ENCODE peak calls at places on chromosomes 5 and 9, in ten cellular contexts. One of them, this sample, is unnamed.

GRCh38 chr9:89635816-89636215 is 31.0 kb downstream of the GADD45G start:
- DNase-seq in lower leg skin: no peak
- DNase-seq in stimulated activated CD8-positive, alpha-beta memory T cell treated with anti-CD3 and anti-CD28 coated beads, Interleukin-15, amount 100 ng/mL, for 24 hours: no peak
- DNase-seq in activated naive CD4-positive, alpha-beta T cell treated with Interleukin-2 at 50 U/mL for 16 hours: no peak
- DNase-seq in body of pancreas: peak
- DNase-seq in upper lobe of right lung: no peak
- DNase-seq in GM19239: no peak
- DNase-seq in NCI-H1417 treated with DMSO at 0.1 percent for 48 hours: no peak
- DNase-seq in T-helper 9 cell: no peak
- DNase-seq in stimulated activated naive B cell treated with anti-CD40 and anti-IgM and Interleukin-4, amounts not matched to agents 10 μg/mL and 1 μg/mL and 100 μg/mL, for 72 hours: no peak
- DNase-seq in this sample: no peak

GRCh38 chr5:92652735-92653134 is 928.3 kb downstream of the NR2F1-AS1 start:
- DNase-seq in activated naive CD4-positive, alpha-beta T cell treated with Interleukin-2 at 50 U/mL for 16 hours: no peak
- DNase-seq in lower leg skin: no peak
- DNase-seq in stimulated activated naive B cell treated with anti-CD40 and anti-IgM and Interleukin-4, amounts not matched to agents 10 μg/mL and 1 μg/mL and 100 μg/mL, for 72 hours: no peak
- DNase-seq in T-helper 9 cell: no peak
- DNase-seq in upper lobe of right lung: no peak
- DNase-seq in stimulated activated CD8-positive, alpha-beta memory T cell treated with anti-CD3 and anti-CD28 coated beads, Interleukin-15, amount 100 ng/mL, for 24 hours: no peak
- DNase-seq in GM19239: no peak
- DNase-seq in NCI-H1417 treated with DMSO at 0.1 percent for 48 hours: no peak
- DNase-seq in body of pancreas: no peak
- DNase-seq in this sample: no peak

GRCh38 chr5:1008451-1009358 is at the start of gene NKD2:
- DNase-seq in T-helper 9 cell: peak
- DNase-seq in upper lobe of right lung: peak
- DNase-seq in GM19239: peak
- DNase-seq in stimulated activated naive B cell treated with anti-CD40 and anti-IgM and Interleukin-4, amounts not matched to agents 10 μg/mL and 1 μg/mL and 100 μg/mL, for 72 hours: peak
- DNase-seq in stimulated activated CD8-positive, alpha-beta memory T cell treated with anti-CD3 and anti-CD28 coated beads, Interleukin-15, amount 100 ng/mL, for 24 hours: peak
- DNase-seq in NCI-H1417 treated with DMSO at 0.1 percent for 48 hours: no peak
- DNase-seq in lower leg skin: peak
- DNase-seq in activated naive CD4-positive, alpha-beta T cell treated with Interleukin-2 at 50 U/mL for 16 hours: peak
- DNase-seq in body of pancreas: peak
- DNase-seq in this sample: peak

GRCh38 chr5:84228266-84228665 is 156.4 kb downstream of the EDIL3 start:
- DNase-seq in NCI-H1417 treated with DMSO at 0.1 percent for 48 hours: no peak
- DNase-seq in stimulated activated naive B cell treated with anti-CD40 and anti-IgM and Interleukin-4, amounts not matched to agents 10 μg/mL and 1 μg/mL and 100 μg/mL, for 72 hours: no peak
- DNase-seq in activated naive CD4-positive, alpha-beta T cell treated with Interleukin-2 at 50 U/mL for 16 hours: no peak
- DNase-seq in lower leg skin: no peak
- DNase-seq in T-helper 9 cell: no peak
- DNase-seq in GM19239: no peak
- DNase-seq in upper lobe of right lung: no peak
- DNase-seq in body of pancreas: no peak
- DNase-seq in stimulated activated CD8-positive, alpha-beta memory T cell treated with anti-CD3 and anti-CD28 coated beads, Interleukin-15, amount 100 ng/mL, for 24 hours: no peak
- DNase-seq in this sample: no peak

GRCh38 chr9:97714435-97714834 is 17.3 kb upstream of the XPA start:
- DNase-seq in lower leg skin: no peak
- DNase-seq in NCI-H1417 treated with DMSO at 0.1 percent for 48 hours: no peak
- DNase-seq in upper lobe of right lung: no peak
- DNase-seq in activated naive CD4-positive, alpha-beta T cell treated with Interleukin-2 at 50 U/mL for 16 hours: no peak
- DNase-seq in stimulated activated CD8-positive, alpha-beta memory T cell treated with anti-CD3 and anti-CD28 coated beads, Interleukin-15, amount 100 ng/mL, for 24 hours: no peak
- DNase-seq in GM19239: no peak
- DNase-seq in stimulated activated naive B cell treated with anti-CD40 and anti-IgM and Interleukin-4, amounts not matched to agents 10 μg/mL and 1 μg/mL and 100 μg/mL, for 72 hours: no peak
- DNase-seq in T-helper 9 cell: no peak
- DNase-seq in body of pancreas: no peak
- DNase-seq in this sample: no peak

GRCh38 chr9:131995382-131995781 is 84.3 kb downstream of the MED27 start:
- DNase-seq in stimulated activated CD8-positive, alpha-beta memory T cell treated with anti-CD3 and anti-CD28 coated beads, Interleukin-15, amount 100 ng/mL, for 24 hours: no peak
- DNase-seq in stimulated activated naive B cell treated with anti-CD40 and anti-IgM and Interleukin-4, amounts not matched to agents 10 μg/mL and 1 μg/mL and 100 μg/mL, for 72 hours: no peak
- DNase-seq in body of pancreas: no peak
- DNase-seq in NCI-H1417 treated with DMSO at 0.1 percent for 48 hours: no peak
- DNase-seq in GM19239: no peak
- DNase-seq in upper lobe of right lung: no peak
- DNase-seq in T-helper 9 cell: no peak
- DNase-seq in activated naive CD4-positive, alpha-beta T cell treated with Interleukin-2 at 50 U/mL for 16 hours: no peak
- DNase-seq in lower leg skin: no peak
- DNase-seq in this sample: no peak

GRCh38 chr5:7849531-7850240 is 1.2 kb downstream of the CFAP90 start:
- DNase-seq in stimulated activated CD8-positive, alpha-beta memory T cell treated with anti-CD3 and anti-CD28 coated beads, Interleukin-15, amount 100 ng/mL, for 24 hours: no peak
- DNase-seq in T-helper 9 cell: no peak
- DNase-seq in GM19239: no peak
- DNase-seq in stimulated activated naive B cell treated with anti-CD40 and anti-IgM and Interleukin-4, amounts not matched to agents 10 μg/mL and 1 μg/mL and 100 μg/mL, for 72 hours: no peak
- DNase-seq in activated naive CD4-positive, alpha-beta T cell treated with Interleukin-2 at 50 U/mL for 16 hours: no peak
- DNase-seq in NCI-H1417 treated with DMSO at 0.1 percent for 48 hours: no peak
- DNase-seq in lower leg skin: peak
- DNase-seq in upper lobe of right lung: peak
- DNase-seq in body of pancreas: no peak
- DNase-seq in this sample: no peak

GRCh38 chr5:135177591-135177990 is 143.6 kb upstream of the PITX1 start:
- DNase-seq in stimulated activated CD8-positive, alpha-beta memory T cell treated with anti-CD3 and anti-CD28 coated beads, Interleukin-15, amount 100 ng/mL, for 24 hours: no peak
- DNase-seq in T-helper 9 cell: no peak
- DNase-seq in NCI-H1417 treated with DMSO at 0.1 percent for 48 hours: no peak
- DNase-seq in body of pancreas: no peak
- DNase-seq in GM19239: no peak
- DNase-seq in lower leg skin: no peak
- DNase-seq in stimulated activated naive B cell treated with anti-CD40 and anti-IgM and Interleukin-4, amounts not matched to agents 10 μg/mL and 1 μg/mL and 100 μg/mL, for 72 hours: no peak
- DNase-seq in upper lobe of right lung: no peak
- DNase-seq in activated naive CD4-positive, alpha-beta T cell treated with Interleukin-2 at 50 U/mL for 16 hours: no peak
- DNase-seq in this sample: no peak

GRCh38 chr9:18362901-18363685 is 110.9 kb upstream of the ADAMTSL1 start:
- DNase-seq in NCI-H1417 treated with DMSO at 0.1 percent for 48 hours: no peak
- DNase-seq in T-helper 9 cell: no peak
- DNase-seq in activated naive CD4-positive, alpha-beta T cell treated with Interleukin-2 at 50 U/mL for 16 hours: no peak
- DNase-seq in upper lobe of right lung: no peak
- DNase-seq in stimulated activated naive B cell treated with anti-CD40 and anti-IgM and Interleukin-4, amounts not matched to agents 10 μg/mL and 1 μg/mL and 100 μg/mL, for 72 hours: no peak
- DNase-seq in GM19239: no peak
- DNase-seq in stimulated activated CD8-positive, alpha-beta memory T cell treated with anti-CD3 and anti-CD28 coated beads, Interleukin-15, amount 100 ng/mL, for 24 hours: no peak
- DNase-seq in lower leg skin: no peak
- DNase-seq in body of pancreas: no peak
- DNase-seq in this sample: no peak

GRCh38 chr5:16897800-16898199 is 38.3 kb downstream of the MYO10 start:
- DNase-seq in stimulated activated naive B cell treated with anti-CD40 and anti-IgM and Interleukin-4, amounts not matched to agents 10 μg/mL and 1 μg/mL and 100 μg/mL, for 72 hours: no peak
- DNase-seq in upper lobe of right lung: no peak
- DNase-seq in T-helper 9 cell: no peak
- DNase-seq in activated naive CD4-positive, alpha-beta T cell treated with Interleukin-2 at 50 U/mL for 16 hours: no peak
- DNase-seq in NCI-H1417 treated with DMSO at 0.1 percent for 48 hours: no peak
- DNase-seq in body of pancreas: no peak
- DNase-seq in GM19239: no peak
- DNase-seq in stimulated activated CD8-positive, alpha-beta memory T cell treated with anti-CD3 and anti-CD28 coated beads, Interleukin-15, amount 100 ng/mL, for 24 hours: no peak
- DNase-seq in lower leg skin: no peak
- DNase-seq in this sample: no peak

GRCh38 chr5:11904270-11904906 is at the start of gene CTNND2:
- DNase-seq in lower leg skin: no peak
- DNase-seq in stimulated activated CD8-positive, alpha-beta memory T cell treated with anti-CD3 and anti-CD28 coated beads, Interleukin-15, amount 100 ng/mL, for 24 hours: no peak
- DNase-seq in GM19239: no peak
- DNase-seq in activated naive CD4-positive, alpha-beta T cell treated with Interleukin-2 at 50 U/mL for 16 hours: no peak
- DNase-seq in upper lobe of right lung: peak
- DNase-seq in T-helper 9 cell: no peak
- DNase-seq in body of pancreas: peak
- DNase-seq in NCI-H1417 treated with DMSO at 0.1 percent for 48 hours: peak
- DNase-seq in stimulated activated naive B cell treated with anti-CD40 and anti-IgM and Interleukin-4, amounts not matched to agents 10 μg/mL and 1 μg/mL and 100 μg/mL, for 72 hours: no peak
- DNase-seq in this sample: peak

GRCh38 chr5:33827885-33828284 is 63.9 kb downstream of the ADAMTS12 start:
- DNase-seq in upper lobe of right lung: no peak
- DNase-seq in lower leg skin: no peak
- DNase-seq in GM19239: no peak
- DNase-seq in stimulated activated CD8-positive, alpha-beta memory T cell treated with anti-CD3 and anti-CD28 coated beads, Interleukin-15, amount 100 ng/mL, for 24 hours: no peak
- DNase-seq in body of pancreas: no peak
- DNase-seq in stimulated activated naive B cell treated with anti-CD40 and anti-IgM and Interleukin-4, amounts not matched to agents 10 μg/mL and 1 μg/mL and 100 μg/mL, for 72 hours: no peak
- DNase-seq in activated naive CD4-positive, alpha-beta T cell treated with Interleukin-2 at 50 U/mL for 16 hours: no peak
- DNase-seq in T-helper 9 cell: no peak
- DNase-seq in NCI-H1417 treated with DMSO at 0.1 percent for 48 hours: no peak
- DNase-seq in this sample: no peak

GRCh38 chr5:158958048-158958994 is 141.4 kb downstream of the EBF1 start:
- DNase-seq in upper lobe of right lung: no peak
- DNase-seq in stimulated activated naive B cell treated with anti-CD40 and anti-IgM and Interleukin-4, amounts not matched to agents 10 μg/mL and 1 μg/mL and 100 μg/mL, for 72 hours: peak
- DNase-seq in body of pancreas: no peak
- DNase-seq in GM19239: no peak
- DNase-seq in stimulated activated CD8-positive, alpha-beta memory T cell treated with anti-CD3 and anti-CD28 coated beads, Interleukin-15, amount 100 ng/mL, for 24 hours: no peak
- DNase-seq in lower leg skin: no peak
- DNase-seq in T-helper 9 cell: no peak
- DNase-seq in NCI-H1417 treated with DMSO at 0.1 percent for 48 hours: no peak
- DNase-seq in activated naive CD4-positive, alpha-beta T cell treated with Interleukin-2 at 50 U/mL for 16 hours: no peak
- DNase-seq in this sample: no peak

GRCh38 chr5:10214036-10214435 is 35.7 kb downstream of the ATPSCKMT start:
- DNase-seq in GM19239: no peak
- DNase-seq in stimulated activated CD8-positive, alpha-beta memory T cell treated with anti-CD3 and anti-CD28 coated beads, Interleukin-15, amount 100 ng/mL, for 24 hours: no peak
- DNase-seq in activated naive CD4-positive, alpha-beta T cell treated with Interleukin-2 at 50 U/mL for 16 hours: no peak
- DNase-seq in T-helper 9 cell: no peak
- DNase-seq in NCI-H1417 treated with DMSO at 0.1 percent for 48 hours: no peak
- DNase-seq in lower leg skin: no peak
- DNase-seq in stimulated activated naive B cell treated with anti-CD40 and anti-IgM and Interleukin-4, amounts not matched to agents 10 μg/mL and 1 μg/mL and 100 μg/mL, for 72 hours: no peak
- DNase-seq in body of pancreas: no peak
- DNase-seq in upper lobe of right lung: no peak
- DNase-seq in this sample: no peak

GRCh38 chr5:158410976-158411375 is 552.0 kb upstream of the CLINT1 start:
- DNase-seq in lower leg skin: no peak
- DNase-seq in T-helper 9 cell: no peak
- DNase-seq in stimulated activated CD8-positive, alpha-beta memory T cell treated with anti-CD3 and anti-CD28 coated beads, Interleukin-15, amount 100 ng/mL, for 24 hours: no peak
- DNase-seq in GM19239: no peak
- DNase-seq in NCI-H1417 treated with DMSO at 0.1 percent for 48 hours: no peak
- DNase-seq in body of pancreas: no peak
- DNase-seq in upper lobe of right lung: no peak
- DNase-seq in stimulated activated naive B cell treated with anti-CD40 and anti-IgM and Interleukin-4, amounts not matched to agents 10 μg/mL and 1 μg/mL and 100 μg/mL, for 72 hours: no peak
- DNase-seq in activated naive CD4-positive, alpha-beta T cell treated with Interleukin-2 at 50 U/mL for 16 hours: no peak
- DNase-seq in this sample: no peak

GRCh38 chr5:81268797-81269196 is 32.6 kb upstream of the ZCCHC9 start:
- DNase-seq in lower leg skin: no peak
- DNase-seq in NCI-H1417 treated with DMSO at 0.1 percent for 48 hours: no peak
- DNase-seq in upper lobe of right lung: no peak
- DNase-seq in stimulated activated naive B cell treated with anti-CD40 and anti-IgM and Interleukin-4, amounts not matched to agents 10 μg/mL and 1 μg/mL and 100 μg/mL, for 72 hours: no peak
- DNase-seq in body of pancreas: no peak
- DNase-seq in GM19239: no peak
- DNase-seq in activated naive CD4-positive, alpha-beta T cell treated with Interleukin-2 at 50 U/mL for 16 hours: no peak
- DNase-seq in T-helper 9 cell: no peak
- DNase-seq in stimulated activated CD8-positive, alpha-beta memory T cell treated with anti-CD3 and anti-CD28 coated beads, Interleukin-15, amount 100 ng/mL, for 24 hours: no peak
- DNase-seq in this sample: no peak

GRCh38 chr5:180172447-180173197 is 36.4 kb downstream of the RASGEF1C start:
- DNase-seq in stimulated activated naive B cell treated with anti-CD40 and anti-IgM and Interleukin-4, amounts not matched to agents 10 μg/mL and 1 μg/mL and 100 μg/mL, for 72 hours: no peak
- DNase-seq in T-helper 9 cell: no peak
- DNase-seq in stimulated activated CD8-positive, alpha-beta memory T cell treated with anti-CD3 and anti-CD28 coated beads, Interleukin-15, amount 100 ng/mL, for 24 hours: no peak
- DNase-seq in body of pancreas: no peak
- DNase-seq in lower leg skin: peak
- DNase-seq in GM19239: no peak
- DNase-seq in activated naive CD4-positive, alpha-beta T cell treated with Interleukin-2 at 50 U/mL for 16 hours: no peak
- DNase-seq in NCI-H1417 treated with DMSO at 0.1 percent for 48 hours: no peak
- DNase-seq in upper lobe of right lung: no peak
- DNase-seq in this sample: peak

GRCh38 chr5:84119252-84119651 is 265.4 kb downstream of the EDIL3 start:
- DNase-seq in stimulated activated CD8-positive, alpha-beta memory T cell treated with anti-CD3 and anti-CD28 coated beads, Interleukin-15, amount 100 ng/mL, for 24 hours: no peak
- DNase-seq in lower leg skin: no peak
- DNase-seq in T-helper 9 cell: no peak
- DNase-seq in activated naive CD4-positive, alpha-beta T cell treated with Interleukin-2 at 50 U/mL for 16 hours: no peak
- DNase-seq in GM19239: no peak
- DNase-seq in body of pancreas: no peak
- DNase-seq in stimulated activated naive B cell treated with anti-CD40 and anti-IgM and Interleukin-4, amounts not matched to agents 10 μg/mL and 1 μg/mL and 100 μg/mL, for 72 hours: no peak
- DNase-seq in NCI-H1417 treated with DMSO at 0.1 percent for 48 hours: no peak
- DNase-seq in upper lobe of right lung: no peak
- DNase-seq in this sample: no peak

GRCh38 chr9:89418112-89418872 is 79.6 kb downstream of the SEMA4D start:
- DNase-seq in lower leg skin: no peak
- DNase-seq in body of pancreas: no peak
- DNase-seq in stimulated activated CD8-positive, alpha-beta memory T cell treated with anti-CD3 and anti-CD28 coated beads, Interleukin-15, amount 100 ng/mL, for 24 hours: no peak
- DNase-seq in GM19239: no peak
- DNase-seq in NCI-H1417 treated with DMSO at 0.1 percent for 48 hours: no peak
- DNase-seq in stimulated activated naive B cell treated with anti-CD40 and anti-IgM and Interleukin-4, amounts not matched to agents 10 μg/mL and 1 μg/mL and 100 μg/mL, for 72 hours: no peak
- DNase-seq in T-helper 9 cell: peak
- DNase-seq in activated naive CD4-positive, alpha-beta T cell treated with Interleukin-2 at 50 U/mL for 16 hours: peak
- DNase-seq in upper lobe of right lung: no peak
- DNase-seq in this sample: no peak

GRCh38 chr5:177489119-177489716 is 8.2 kb downstream of the PDLIM7 start:
- DNase-seq in activated naive CD4-positive, alpha-beta T cell treated with Interleukin-2 at 50 U/mL for 16 hours: no peak
- DNase-seq in stimulated activated CD8-positive, alpha-beta memory T cell treated with anti-CD3 and anti-CD28 coated beads, Interleukin-15, amount 100 ng/mL, for 24 hours: no peak
- DNase-seq in upper lobe of right lung: no peak
- DNase-seq in NCI-H1417 treated with DMSO at 0.1 percent for 48 hours: no peak
- DNase-seq in body of pancreas: no peak
- DNase-seq in GM19239: no peak
- DNase-seq in lower leg skin: no peak
- DNase-seq in stimulated activated naive B cell treated with anti-CD40 and anti-IgM and Interleukin-4, amounts not matched to agents 10 μg/mL and 1 μg/mL and 100 μg/mL, for 72 hours: no peak
- DNase-seq in T-helper 9 cell: no peak
- DNase-seq in this sample: no peak

GRCh38 chr9:125744616-125745387 is 2.4 kb upstream of the PBX3 start:
- DNase-seq in NCI-H1417 treated with DMSO at 0.1 percent for 48 hours: no peak
- DNase-seq in GM19239: no peak
- DNase-seq in stimulated activated naive B cell treated with anti-CD40 and anti-IgM and Interleukin-4, amounts not matched to agents 10 μg/mL and 1 μg/mL and 100 μg/mL, for 72 hours: no peak
- DNase-seq in stimulated activated CD8-positive, alpha-beta memory T cell treated with anti-CD3 and anti-CD28 coated beads, Interleukin-15, amount 100 ng/mL, for 24 hours: no peak
- DNase-seq in activated naive CD4-positive, alpha-beta T cell treated with Interleukin-2 at 50 U/mL for 16 hours: no peak
- DNase-seq in T-helper 9 cell: no peak
- DNase-seq in upper lobe of right lung: no peak
- DNase-seq in lower leg skin: peak
- DNase-seq in body of pancreas: no peak
- DNase-seq in this sample: no peak

GRCh38 chr5:57824047-57824446 is 341.4 kb upstream of the ACTBL2 start:
- DNase-seq in upper lobe of right lung: no peak
- DNase-seq in lower leg skin: no peak
- DNase-seq in GM19239: no peak
- DNase-seq in stimulated activated CD8-positive, alpha-beta memory T cell treated with anti-CD3 and anti-CD28 coated beads, Interleukin-15, amount 100 ng/mL, for 24 hours: no peak
- DNase-seq in activated naive CD4-positive, alpha-beta T cell treated with Interleukin-2 at 50 U/mL for 16 hours: no peak
- DNase-seq in stimulated activated naive B cell treated with anti-CD40 and anti-IgM and Interleukin-4, amounts not matched to agents 10 μg/mL and 1 μg/mL and 100 μg/mL, for 72 hours: no peak
- DNase-seq in body of pancreas: no peak
- DNase-seq in T-helper 9 cell: no peak
- DNase-seq in NCI-H1417 treated with DMSO at 0.1 percent for 48 hours: no peak
- DNase-seq in this sample: no peak

GRCh38 chr5:13771011-13771571 is 173.4 kb downstream of the DNAH5 start:
- DNase-seq in NCI-H1417 treated with DMSO at 0.1 percent for 48 hours: no peak
- DNase-seq in GM19239: no peak
- DNase-seq in activated naive CD4-positive, alpha-beta T cell treated with Interleukin-2 at 50 U/mL for 16 hours: no peak
- DNase-seq in upper lobe of right lung: no peak
- DNase-seq in stimulated activated naive B cell treated with anti-CD40 and anti-IgM and Interleukin-4, amounts not matched to agents 10 μg/mL and 1 μg/mL and 100 μg/mL, for 72 hours: no peak
- DNase-seq in lower leg skin: no peak
- DNase-seq in T-helper 9 cell: no peak
- DNase-seq in stimulated activated CD8-positive, alpha-beta memory T cell treated with anti-CD3 and anti-CD28 coated beads, Interleukin-15, amount 100 ng/mL, for 24 hours: no peak
- DNase-seq in body of pancreas: no peak
- DNase-seq in this sample: no peak

GRCh38 chr9:121772600-121773285 is 121.3 kb downstream of the DAB2IP start:
- DNase-seq in GM19239: no peak
- DNase-seq in lower leg skin: no peak
- DNase-seq in stimulated activated CD8-positive, alpha-beta memory T cell treated with anti-CD3 and anti-CD28 coated beads, Interleukin-15, amount 100 ng/mL, for 24 hours: no peak
- DNase-seq in T-helper 9 cell: no peak
- DNase-seq in stimulated activated naive B cell treated with anti-CD40 and anti-IgM and Interleukin-4, amounts not matched to agents 10 μg/mL and 1 μg/mL and 100 μg/mL, for 72 hours: no peak
- DNase-seq in body of pancreas: peak
- DNase-seq in activated naive CD4-positive, alpha-beta T cell treated with Interleukin-2 at 50 U/mL for 16 hours: no peak
- DNase-seq in upper lobe of right lung: peak
- DNase-seq in NCI-H1417 treated with DMSO at 0.1 percent for 48 hours: no peak
- DNase-seq in this sample: peak

GRCh38 chr9:110179734-110180133 is 28.2 kb downstream of the C9orf152 start:
- DNase-seq in GM19239: no peak
- DNase-seq in body of pancreas: no peak
- DNase-seq in lower leg skin: no peak
- DNase-seq in stimulated activated CD8-positive, alpha-beta memory T cell treated with anti-CD3 and anti-CD28 coated beads, Interleukin-15, amount 100 ng/mL, for 24 hours: no peak
- DNase-seq in T-helper 9 cell: no peak
- DNase-seq in stimulated activated naive B cell treated with anti-CD40 and anti-IgM and Interleukin-4, amounts not matched to agents 10 μg/mL and 1 μg/mL and 100 μg/mL, for 72 hours: no peak
- DNase-seq in activated naive CD4-positive, alpha-beta T cell treated with Interleukin-2 at 50 U/mL for 16 hours: no peak
- DNase-seq in NCI-H1417 treated with DMSO at 0.1 percent for 48 hours: no peak
- DNase-seq in upper lobe of right lung: no peak
- DNase-seq in this sample: no peak

GRCh38 chr9:23590601-23591000 is 235.4 kb downstream of the ELAVL2 start:
- DNase-seq in body of pancreas: no peak
- DNase-seq in stimulated activated CD8-positive, alpha-beta memory T cell treated with anti-CD3 and anti-CD28 coated beads, Interleukin-15, amount 100 ng/mL, for 24 hours: no peak
- DNase-seq in NCI-H1417 treated with DMSO at 0.1 percent for 48 hours: no peak
- DNase-seq in activated naive CD4-positive, alpha-beta T cell treated with Interleukin-2 at 50 U/mL for 16 hours: no peak
- DNase-seq in stimulated activated naive B cell treated with anti-CD40 and anti-IgM and Interleukin-4, amounts not matched to agents 10 μg/mL and 1 μg/mL and 100 μg/mL, for 72 hours: no peak
- DNase-seq in T-helper 9 cell: no peak
- DNase-seq in GM19239: no peak
- DNase-seq in upper lobe of right lung: no peak
- DNase-seq in lower leg skin: no peak
- DNase-seq in this sample: no peak

GRCh38 chr9:116060631-116061030 is 93.0 kb upstream of the PAPPA start:
- DNase-seq in stimulated activated CD8-positive, alpha-beta memory T cell treated with anti-CD3 and anti-CD28 coated beads, Interleukin-15, amount 100 ng/mL, for 24 hours: no peak
- DNase-seq in body of pancreas: no peak
- DNase-seq in GM19239: no peak
- DNase-seq in NCI-H1417 treated with DMSO at 0.1 percent for 48 hours: no peak
- DNase-seq in activated naive CD4-positive, alpha-beta T cell treated with Interleukin-2 at 50 U/mL for 16 hours: no peak
- DNase-seq in upper lobe of right lung: no peak
- DNase-seq in stimulated activated naive B cell treated with anti-CD40 and anti-IgM and Interleukin-4, amounts not matched to agents 10 μg/mL and 1 μg/mL and 100 μg/mL, for 72 hours: no peak
- DNase-seq in T-helper 9 cell: no peak
- DNase-seq in lower leg skin: no peak
- DNase-seq in this sample: no peak

GRCh38 chr5:14487896-14488570 is 93.6 kb upstream of the OTULINL start:
- DNase-seq in stimulated activated naive B cell treated with anti-CD40 and anti-IgM and Interleukin-4, amounts not matched to agents 10 μg/mL and 1 μg/mL and 100 μg/mL, for 72 hours: no peak
- DNase-seq in upper lobe of right lung: no peak
- DNase-seq in T-helper 9 cell: no peak
- DNase-seq in body of pancreas: no peak
- DNase-seq in lower leg skin: no peak
- DNase-seq in GM19239: no peak
- DNase-seq in stimulated activated CD8-positive, alpha-beta memory T cell treated with anti-CD3 and anti-CD28 coated beads, Interleukin-15, amount 100 ng/mL, for 24 hours: no peak
- DNase-seq in NCI-H1417 treated with DMSO at 0.1 percent for 48 hours: no peak
- DNase-seq in activated naive CD4-positive, alpha-beta T cell treated with Interleukin-2 at 50 U/mL for 16 hours: no peak
- DNase-seq in this sample: no peak